ENCODE peak calls at places on chromosome 12, in seven cellular contexts. W, I, O, Y, S, H and P are unnamed samples.

GRCh38 chr12:123260081-123260480 is 11.6 kb downstream of the CDK2AP1 start:
- DNase-seq in Y (no peak), O (no peak), I (no peak), W (no peak), S (no peak), H (no peak), P (no peak)

GRCh38 chr12:57224973-57225679 is 4.4 kb upstream of the SHMT2 start:
- DNase-seq in H (no peak), S (peak), W (no peak), I (no peak), Y (no peak), O (peak), P (peak)

GRCh38 chr12:11652351-11653040 is 3.0 kb downstream of the ETV6 start:
- DNase-seq in W (no peak), S (peak), I (no peak), H (no peak), O (peak), Y (no peak), P (no peak)

GRCh38 chr12:55823419-55823818 is 5.6 kb downstream of the ORMDL2 start:
- DNase-seq in H (no peak), S (no peak), W (no peak), O (no peak), I (no peak), Y (no peak), P (no peak)

GRCh38 chr12:48988030-48988649 is 10.0 kb downstream of the WNT1 start:
- DNase-seq in Y (no peak), I (peak), W (peak), S (peak), H (no peak), O (peak), P (peak)

GRCh38 chr12:116853507-116853906 is 27.7 kb downstream of the HRK start:
- DNase-seq in I (no peak), O (no peak), W (no peak), Y (no peak), H (no peak), S (no peak), P (no peak)

GRCh38 chr12:46946137-46946536 is 120.3 kb upstream of the SLC38A4 start:
- DNase-seq in Y (no peak), O (no peak), H (peak), I (no peak), W (no peak), S (no peak), P (no peak)

GRCh38 chr12:6375269-6376078 is at the start of gene SCNN1A:
- DNase-seq in W (no peak), S (no peak), I (no peak), O (no peak), Y (no peak), H (no peak), P (no peak)

GRCh38 chr12:2834581-2835491 is at the start of gene NRIP2:
- DNase-seq in I (peak), O (no peak), H (no peak), S (no peak), Y (no peak), W (no peak), P (no peak)

GRCh38 chr12:32754101-32754500 is 1.6 kb downstream of the YARS2 start:
- DNase-seq in S (no peak), I (no peak), H (no peak), Y (no peak), W (no peak), O (no peak), P (no peak)

GRCh38 chr12:113021500-113021899 is 35.0 kb upstream of the DTX1 start:
- DNase-seq in S (no peak), W (no peak), Y (no peak), O (no peak), I (no peak), H (no peak), P (no peak)

GRCh38 chr12:86985298-86985697 is 729.1 kb upstream of the MGAT4C start:
- DNase-seq in I (no peak), Y (no peak), H (no peak), O (no peak), S (no peak), W (no peak), P (no peak)

GRCh38 chr12:120119395-120119973 is 2.9 kb upstream of the RAB35 start:
- DNase-seq in S (peak), O (peak), H (peak), W (no peak), I (no peak), Y (peak), P (no peak)

GRCh38 chr12:65668981-65669695 is 155.1 kb upstream of the HMGA2 start:
- DNase-seq in H (no peak), S (no peak), W (no peak), Y (no peak), O (no peak), I (no peak), P (no peak)

GRCh38 chr12:16756833-16757552 is 151.0 kb upstream of the LMO3 start:
- DNase-seq in S (no peak), Y (no peak), I (no peak), W (peak), O (no peak), H (no peak), P (no peak)

GRCh38 chr12:111628505-111629260 is 29.6 kb upstream of the ATXN2 start:
- DNase-seq in S (no peak), W (no peak), O (no peak), Y (no peak), H (no peak), I (no peak), P (no peak)

GRCh38 chr12:70763666-70764065 is 126.4 kb upstream of the PTPRB start:
- DNase-seq in W (no peak), H (no peak), S (no peak), Y (no peak), O (no peak), I (no peak), P (no peak)

GRCh38 chr12:25935355-25936144 is 22.9 kb upstream of the RASSF8 start:
- DNase-seq in Y (no peak), W (no peak), S (no peak), O (no peak), H (no peak), I (no peak), P (no peak)

GRCh38 chr12:66144796-66145754 is 14.5 kb upstream of the LLPH start:
- DNase-seq in O (no peak), H (no peak), I (no peak), W (peak), S (no peak), Y (no peak), P (no peak)

GRCh38 chr12:68118096-68118755 is 41.3 kb downstream of the IFNG start:
- DNase-seq in I (no peak), H (no peak), O (peak), S (no peak), W (no peak), Y (no peak), P (no peak)

GRCh38 chr12:72133497-72134055 is 138.6 kb upstream of the TRHDE start:
- DNase-seq in Y (no peak), W (no peak), S (no peak), H (no peak), I (no peak), O (no peak), P (no peak)

GRCh38 chr12:267581-268482 is 5.2 kb upstream of the SLC6A13 start:
- DNase-seq in Y (no peak), W (no peak), S (no peak), H (no peak), I (no peak), O (no peak), P (no peak)

GRCh38 chr12:16238661-16239060 is 38.8 kb downstream of the SLC15A5 start:
- DNase-seq in S (no peak), I (no peak), W (no peak), Y (peak), H (no peak), O (no peak), P (no peak)

GRCh38 chr12:96238336-96239031 is 44.3 kb downstream of the ELK3 start:
- DNase-seq in O (no peak), W (no peak), Y (no peak), I (no peak), S (no peak), H (no peak), P (no peak)

GRCh38 chr12:72586456-72586855 is 314.3 kb downstream of the TRHDE start:
- DNase-seq in S (no peak), W (no peak), O (no peak), H (no peak), I (no peak), Y (no peak), P (no peak)

GRCh38 chr12:116790066-116790465 is 52.0 kb downstream of the RNFT2 start:
- DNase-seq in Y (no peak), S (no peak), H (no peak), O (no peak), W (no peak), I (no peak), P (no peak)

GRCh38 chr12:84658877-84659276 is 253.7 kb downstream of the SLC6A15 start:
- DNase-seq in I (no peak), O (no peak), S (no peak), Y (no peak), W (no peak), H (no peak), P (no peak)

GRCh38 chr12:12349711-12350665 is at the start of gene MANSC1:
- DNase-seq in H (no peak), Y (no peak), I (peak), W (peak), O (peak), S (peak), P (peak)

GRCh38 chr12:121925361-121925725 is 7.0 kb downstream of the CFAP251 start:
- DNase-seq in Y (peak), I (no peak), H (no peak), S (no peak), W (peak), O (no peak), P (no peak)

GRCh38 chr12:53971129-53971528 is 1.8 kb upstream of the HOXC11 start:
- DNase-seq in O (no peak), Y (no peak), S (no peak), W (no peak), I (no peak), H (no peak), P (no peak)

GRCh38 chr12:111546758-111547383 is 52.2 kb downstream of the ATXN2 start:
- DNase-seq in S (peak), O (peak), H (no peak), W (no peak), I (no peak), Y (no peak), P (no peak)

GRCh38 chr12:132255642-132256041 is 73.7 kb downstream of the GALNT9 start:
- DNase-seq in Y (no peak), O (no peak), W (no peak), I (no peak), H (no peak), S (no peak), P (no peak)

GRCh38 chr12:61018571-61018970 is 1241.6 kb upstream of the USP15 start:
- DNase-seq in Y (no peak), W (no peak), I (no peak), S (no peak), H (no peak), O (no peak), P (no peak)

GRCh38 chr12:123559468-123559867 is 24.9 kb upstream of the TMED2 start:
- DNase-seq in O (no peak), I (no peak), S (no peak), H (no peak), Y (no peak), W (no peak), P (no peak)

GRCh38 chr12:72271741-72272661 is at the start of gene TRHDE:
- DNase-seq in W (peak), I (peak), Y (no peak), H (no peak), O (peak), S (no peak), P (no peak)